ENCODE peak calls at places on chromosomes 7 and 10, in four cellular contexts. U, E, Y and N are unnamed samples.
A peak's percentile ranks its signal among the peaks of the same experiment; 100 is the strongest.

GRCh38 chr7:39727614-39728013 is 104.2 kb downstream of the RALA start:
- DNase-seq in U (no peak), E (no peak), Y (no peak), N (no peak)

GRCh38 chr10:30529373-30529998 is 95.5 kb downstream of the MAP3K8 start:
- DNase-seq in U (no peak), E (peak; percentile 12), Y (no peak), N (peak; percentile 77)

GRCh38 chr7:155851892-155852291 is 39.6 kb upstream of the SHH start:
- DNase-seq in U (no peak), E (no peak), Y (no peak), N (no peak)

GRCh38 chr10:63718006-63718405 is 196.8 kb downstream of the REEP3 start:
- DNase-seq in U (no peak), E (no peak), Y (no peak), N (no peak)

GRCh38 chr10:89391882-89392756 is at the start of gene IFIT1:
- DNase-seq in U (peak; percentile 30), E (no peak), Y (peak; percentile 82), N (peak; percentile 80)

GRCh38 chr7:28411876-28412662 is at the start of gene CREB5:
- DNase-seq in U (no peak), E (no peak), Y (no peak), N (no peak)

GRCh38 chr10:124279298-124279697 is 139.4 kb downstream of the OAT start:
- DNase-seq in U (no peak), E (no peak), Y (no peak), N (no peak)

GRCh38 chr7:107392811-107393210 is 77.0 kb upstream of the GPR22 start:
- DNase-seq in U (no peak), E (no peak), Y (no peak), N (no peak)

GRCh38 chr10:128837478-128837877 is 629.6 kb upstream of the MGMT start:
- DNase-seq in U (no peak), E (no peak), Y (no peak), N (no peak)

GRCh38 chr7:71404701-71405345 is 272.9 kb downstream of the GALNT17 start:
- DNase-seq in U (no peak), E (no peak), Y (no peak), N (no peak)

GRCh38 chr10:29846881-29847280 is 212.1 kb upstream of the SVIL start:
- DNase-seq in U (no peak), E (no peak), Y (no peak), N (no peak)

GRCh38 chr10:6173203-6173602 is 29.5 kb upstream of the PFKFB3 start:
- DNase-seq in U (peak; percentile 38), E (peak; percentile 66), Y (peak; percentile 45), N (no peak)

GRCh38 chr7:111750168-111750715 is 187.9 kb upstream of the IMMP2L start:
- DNase-seq in U (no peak), E (no peak), Y (no peak), N (no peak)

GRCh38 chr7:157309990-157310668 is 26.7 kb upstream of the DNAJB6 start:
- DNase-seq in U (no peak), E (peak; percentile 76), Y (peak; percentile 74), N (no peak)

GRCh38 chr10:79019961-79020491 is 48.7 kb upstream of the ZMIZ1 start:
- DNase-seq in U (peak; percentile 90), E (no peak), Y (peak; percentile 60), N (no peak)

GRCh38 chr10:125094826-125095225 is 65.5 kb downstream of the CTBP2 start:
- DNase-seq in U (no peak), E (peak; percentile 7), Y (no peak), N (no peak)

GRCh38 chr7:1981878-1982230 is 250.9 kb downstream of the MAD1L1 start:
- DNase-seq in U (no peak), E (no peak), Y (no peak), N (no peak)

GRCh38 chr10:30056281-30056680 is 3.1 kb downstream of the JCAD start:
- DNase-seq in U (no peak), E (no peak), Y (no peak), N (no peak)

GRCh38 chr10:67912330-67912946 is 28.0 kb downstream of the SIRT1 start:
- DNase-seq in U (no peak), E (no peak), Y (no peak), N (no peak)

GRCh38 chr10:47447209-47447608 is 36.7 kb downstream of the ANXA8 start:
- DNase-seq in U (no peak), E (no peak), Y (no peak), N (no peak)

GRCh38 chr10:93758911-93759410 is 1.2 kb downstream of the LGI1 start:
- DNase-seq in U (no peak), E (no peak), Y (no peak), N (no peak)

GRCh38 chr10:26169466-26169865 is 47.1 kb upstream of the GAD2 start:
- DNase-seq in U (no peak), E (no peak), Y (no peak), N (no peak)

GRCh38 chr7:13240349-13240748 is 552.9 kb downstream of the ARL4A start:
- DNase-seq in U (no peak), E (no peak), Y (no peak), N (no peak)

GRCh38 chr10:11218395-11218794 is 200.7 kb downstream of the CELF2 start:
- DNase-seq in U (no peak), E (no peak), Y (no peak), N (no peak)

GRCh38 chr7:142770720-142771352 is at the start of gene PRSS2:
- DNase-seq in U (no peak), E (no peak), Y (no peak), N (peak; percentile 12)

GRCh38 chr10:100185364-100186252 is at the start of gene ERLIN1:
- DNase-seq in U (peak; percentile 90), E (peak; percentile 93), Y (peak; percentile 81), N (peak; percentile 61)

GRCh38 chr10:100184426-100185219 is 1.2 kb downstream of the ERLIN1 start:
- DNase-seq in U (peak; percentile 9), E (no peak), Y (peak; percentile 35), N (no peak)

GRCh38 chr10:100183482-100183881 is 2.3 kb downstream of the ERLIN1 start:
- DNase-seq in U (no peak), E (no peak), Y (peak; percentile 76), N (no peak)

GRCh38 chr10:100186253-100186780 is 488 bp upstream of the ERLIN1 start:
- DNase-seq in U (no peak), E (peak; percentile 16), Y (no peak), N (peak; percentile 44)

DNA sequence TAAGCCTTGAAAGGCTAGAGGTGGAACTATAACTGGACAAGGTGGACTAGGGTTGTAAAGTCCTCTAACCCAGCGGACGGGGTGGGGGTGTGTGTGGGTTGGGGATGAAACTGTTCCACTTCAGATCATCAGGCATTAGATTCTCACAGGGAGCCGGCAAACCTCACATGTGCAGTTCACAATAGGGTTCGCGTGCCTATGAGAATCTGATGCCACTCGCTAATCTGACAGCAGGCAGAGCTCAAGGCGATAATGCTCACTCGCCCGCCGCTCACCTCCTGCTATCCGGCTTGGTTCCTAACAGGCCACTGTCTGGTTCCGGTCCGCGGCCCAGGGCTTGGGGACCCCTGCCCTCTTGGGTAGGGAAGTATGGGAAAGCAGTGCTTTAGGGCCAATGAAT is 984 bp upstream of the ERLIN1 start:
- DNase-seq in U (peak; percentile 10), E (peak; percentile 13), Y (no peak), N (no peak)
- TF ChIP-seq CREM in U (no peak), E (no peak), Y (no peak), N (no peak)

GRCh38 chr7:98359395-98359794 is 41.5 kb downstream of the BAIAP2L1 start:
- DNase-seq in U (no peak), E (no peak), Y (no peak), N (no peak)

GRCh38 chr7:98355250-98355538 is 45.7 kb downstream of the BAIAP2L1 start:
- DNase-seq in U (no peak), E (no peak), Y (no peak), N (no peak)

GRCh38 chr7:98360221-98361124 is 40.4 kb downstream of the BAIAP2L1 start:
- DNase-seq in U (peak; percentile 70), E (peak; percentile 36), Y (peak; percentile 51), N (no peak)

GRCh38 chr7:98358706-98359105 is 42.2 kb downstream of the BAIAP2L1 start:
- DNase-seq in U (no peak), E (no peak), Y (no peak), N (no peak)

DNA sequence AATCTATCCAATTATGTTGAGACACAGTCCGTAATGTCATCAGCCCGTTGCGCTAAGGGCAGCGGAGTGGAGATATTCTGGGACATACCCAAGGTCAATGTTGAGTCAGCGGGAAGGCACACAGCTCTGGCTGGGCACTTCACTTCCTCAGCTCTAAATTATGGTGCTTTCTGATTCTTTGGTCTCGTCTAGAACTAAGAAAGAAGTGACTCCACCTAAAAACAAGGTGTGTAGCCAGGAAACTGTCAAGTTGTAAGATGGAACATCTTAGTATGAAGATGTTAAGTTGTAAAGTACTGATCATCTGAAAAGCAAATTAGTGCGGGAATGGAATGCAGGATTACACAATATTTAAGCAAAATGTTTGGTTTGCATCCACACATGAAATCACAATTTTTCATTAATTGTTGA is 43.1 kb downstream of the BAIAP2L1 start:
- DNase-seq in U (no peak), E (no peak), Y (peak; percentile 72), N (no peak)
- TF ChIP-seq CREM in U (no peak), E (no peak), Y (no peak), N (no peak)

DNA sequence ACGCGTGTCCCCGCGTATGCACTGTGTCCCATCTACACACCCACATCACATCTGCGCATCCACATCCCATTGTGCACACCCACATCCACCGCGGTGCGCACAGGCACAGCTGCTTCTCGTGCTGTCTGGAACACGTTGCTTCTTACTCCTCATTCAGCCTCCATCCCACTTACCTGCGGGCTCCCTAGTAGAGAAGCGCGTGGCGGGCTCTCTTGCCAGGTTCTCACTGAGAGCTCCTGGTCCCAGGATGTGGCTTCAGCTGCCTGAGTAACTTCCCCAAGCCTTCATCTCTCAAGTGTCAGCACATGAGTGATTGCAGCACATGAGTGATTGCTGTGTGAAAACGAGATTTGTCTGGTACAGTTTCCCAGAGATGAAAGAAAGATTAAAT is 117.8 kb downstream of the TRRAP start:
- DNase-seq in U (no peak), E (no peak), Y (no peak), N (peak; percentile 65)
- TF ChIP-seq CREM in U (no peak), E (no peak), Y (no peak), N (no peak)

GRCh38 chr10:120478401-120478800 is 21.4 kb downstream of the PLPP4 start:
- DNase-seq in U (no peak), E (no peak), Y (no peak), N (no peak)

GRCh38 chr10:120475844-120476791 is 19.1 kb downstream of the PLPP4 start:
- DNase-seq in U (no peak), E (no peak), Y (no peak), N (no peak)

GRCh38 chr10:120474956-120475355 is 17.9 kb downstream of the PLPP4 start:
- DNase-seq in U (no peak), E (no peak), Y (no peak), N (no peak)

GRCh38 chr10:120477723-120478270 is 20.8 kb downstream of the PLPP4 start:
- DNase-seq in U (no peak), E (no peak), Y (no peak), N (no peak)

GRCh38 chr10:120477006-120477722 is 20.1 kb downstream of the PLPP4 start:
- DNase-seq in U (no peak), E (no peak), Y (no peak), N (no peak)
- TF ChIP-seq CREM in U (no peak), E (no peak), Y (no peak), N (no peak)

GRCh38 chr10:48464871-48465736 is 139.8 kb downstream of the ARHGAP22 start:
- DNase-seq in U (no peak), E (no peak), Y (no peak), N (no peak)
- TF ChIP-seq CREM in U (no peak), E (no peak), Y (no peak), N (no peak)